ENCODE peak calls at places on chromosomes 3 and 15, in six cellular contexts. E is ACHN; O is nucleus accumbens; B is B cell; G is kidney tubule cell; N is stimulated activated naive CD4-positive, alpha-beta T cell. I is an unnamed sample.

GRCh38 chr3:55177749-55178148 is 249.9 kb upstream of the LRTM1 start:
- DNase-seq in E (no peak), O (no peak), B (no peak), G (no peak), N (no peak), I (no peak)

GRCh38 chr3:120473389-120473788 is 22.6 kb upstream of the FSTL1 start:
- DNase-seq in E (no peak), O (no peak), B (no peak), G (no peak), N (no peak), I (no peak)

GRCh38 chr15:32004249-32004648 is 26.1 kb upstream of the CHRNA7 start:
- DNase-seq in E (no peak), O (no peak), B (no peak), G (no peak), N (no peak), I (no peak)

GRCh38 chr3:187223799-187224198 is 26.5 kb downstream of the RTP1 start:
- DNase-seq in E (no peak), O (no peak), B (no peak), G (peak; percentile 92), N (no peak), I (no peak)

GRCh38 chr15:99442268-99442897 is 123.4 kb upstream of the MEF2A start:
- DNase-seq in E (peak; percentile 92), O (no peak), B (peak; percentile 21), G (peak; percentile 94), N (no peak), I (peak; percentile 69)

GRCh38 chr3:129318921-129319320 is 40.3 kb downstream of the HMCES start:
- DNase-seq in E (no peak), O (no peak), B (no peak), G (no peak), N (no peak), I (no peak)

GRCh38 chr15:75170711-75171341 is 30.9 kb upstream of the C15orf39 start:
- DNase-seq in E (no peak), O (no peak), B (no peak), G (peak; percentile 71), N (no peak), I (no peak)

GRCh38 chr3:72255736-72256559 is 471.0 kb upstream of the PROK2 start:
- DNase-seq in E (no peak), O (no peak), B (peak; percentile 60), G (peak; percentile 28), N (peak; percentile 9), I (no peak)

GRCh38 chr15:41933771-41934170 is 38.6 kb downstream of the EHD4 start:
- DNase-seq in E (no peak), O (no peak), B (no peak), G (peak; percentile 73), N (no peak), I (no peak)

GRCh38 chr3:54506603-54507002 is 384.3 kb downstream of the CACNA2D3 start:
- DNase-seq in E (no peak), O (no peak), B (no peak), G (no peak), N (no peak), I (no peak)

GRCh38 chr15:77039217-77039533 is 31.7 kb downstream of the TSPAN3 start:
- DNase-seq in E (no peak), O (no peak), B (no peak), G (no peak), N (no peak), I (no peak)

GRCh38 chr3:196843435-196844110 is 24.1 kb upstream of the SENP5 start:
- DNase-seq in E (no peak), O (no peak), B (no peak), G (no peak), N (no peak), I (no peak)

GRCh38 chr15:33547876-33548275 is 237.1 kb downstream of the RYR3 start:
- DNase-seq in E (peak; percentile 44), O (no peak), B (no peak), G (peak; percentile 61), N (no peak), I (peak; percentile 2)

GRCh38 chr3:47421741-47422649 is 41.2 kb downstream of the PTPN23 start:
- DNase-seq in E (peak; percentile 15), O (no peak), B (peak; percentile 36), G (peak; percentile 29), N (no peak), I (no peak)

GRCh38 chr3:81929697-81930096 is 168.3 kb upstream of the GBE1 start:
- DNase-seq in E (no peak), O (no peak), B (no peak), G (no peak), N (no peak), I (no peak)

GRCh38 chr15:82532383-82532990 is 7.8 kb downstream of the RPS17 start:
- DNase-seq in E (no peak), O (no peak), B (no peak), G (no peak), N (no peak), I (no peak)

GRCh38 chr15:35271371-35272043 is 186.4 kb upstream of the NANOGP8 start:
- DNase-seq in E (no peak), O (no peak), B (no peak), G (peak; percentile 10), N (no peak), I (no peak)

GRCh38 chr3:12287727-12288465 is 974 bp upstream of the PPARG start:
- DNase-seq in E (peak; percentile 46), O (no peak), B (peak; percentile 25), G (peak; percentile 49), N (no peak), I (no peak)

GRCh38 chr3:179000144-179000543 is 71.5 kb downstream of the ZMAT3 start:
- DNase-seq in E (no peak), O (no peak), B (no peak), G (peak; percentile 22), N (no peak), I (no peak)

GRCh38 chr15:46266691-46267090 is 631.9 kb downstream of the SQOR start:
- DNase-seq in E (no peak), O (no peak), B (no peak), G (no peak), N (no peak), I (no peak)

GRCh38 chr15:58875343-58875742 is 58.1 kb downstream of the SLTM start:
- DNase-seq in E (no peak), O (no peak), B (no peak), G (peak; percentile 11), N (no peak), I (no peak)

GRCh38 chr15:79105141-79105540 is 14.6 kb upstream of the RASGRF1 start:
- DNase-seq in E (no peak), O (no peak), B (no peak), G (no peak), N (no peak), I (no peak)

GRCh38 chr3:108202080-108202479 is 20.1 kb downstream of the IFT57 start:
- DNase-seq in E (no peak), O (no peak), B (no peak), G (no peak), N (no peak), I (no peak)

GRCh38 chr3:112786881-112787625 is 59.6 kb downstream of the CD200R1L start:
- DNase-seq in E (no peak), O (no peak), B (no peak), G (no peak), N (no peak), I (no peak)

GRCh38 chr15:86178845-86179244 is 99.2 kb downstream of the AGBL1 start:
- DNase-seq in E (no peak), O (no peak), B (no peak), G (no peak), N (no peak), I (no peak)

GRCh38 chr3:53100818-53101466 is 29.3 kb downstream of the RFT1 start:
- DNase-seq in E (no peak), O (no peak), B (no peak), G (no peak), N (no peak), I (no peak)

GRCh38 chr15:31498756-31499155 is 172.1 kb downstream of the KLF13 start:
- DNase-seq in E (no peak), O (no peak), B (no peak), G (no peak), N (no peak), I (no peak)

GRCh38 chr3:112770026-112770626 is 76.5 kb downstream of the CD200R1L start:
- DNase-seq in E (peak; percentile 9), O (no peak), B (no peak), G (peak; percentile 72), N (no peak), I (no peak)

GRCh38 chr3:105807701-105808100 is 61.1 kb downstream of the CBLB start:
- DNase-seq in E (no peak), O (no peak), B (no peak), G (no peak), N (no peak), I (no peak)

GRCh38 chr15:73959801-73960200 is 32.3 kb downstream of the STOML1 start:
- DNase-seq in E (no peak), O (no peak), B (no peak), G (no peak), N (no peak), I (no peak)

GRCh38 chr15:94582368-94582767 is 351.0 kb downstream of the MCTP2 start:
- DNase-seq in E (peak; percentile 13), O (no peak), B (no peak), G (peak; percentile 16), N (no peak), I (peak; percentile 53)

GRCh38 chr15:55897560-55898336 is 95.7 kb downstream of the NEDD4 start:
- DNase-seq in E (peak; percentile 72), O (no peak), B (no peak), G (peak; percentile 80), N (no peak), I (no peak)